ENCODE peak calls at places on chromosomes 13 and 19, in four cellular contexts. E, Z, I and K are unnamed samples.

GRCh38 chr13:39297664-39298171 is 259.5 kb downstream of the NHLRC3 start:
- DNase-seq in E (no peak), Z (no peak), I (no peak), K (no peak)

GRCh38 chr19:16836906-16837362 is 7.7 kb downstream of the SIN3B start:
- DNase-seq in I (no peak), Z (no peak), E (no peak), K (no peak)

GRCh38 chr13:48446454-48446853 is 33.5 kb upstream of the LPAR6 start:
- DNase-seq in E (peak; percentile 80), Z (no peak), I (no peak), K (no peak)

GRCh38 chr19:31803819-31804446 is 454.7 kb upstream of the TSHZ3 start:
- DNase-seq in E (no peak), Z (no peak), I (no peak), K (no peak)

GRCh38 chr13:30042891-30043630 is 192.6 kb upstream of the UBL3 start:
- DNase-seq in I (no peak), Z (no peak), E (no peak), K (no peak)

GRCh38 chr19:46480409-46480808 is 9.0 kb upstream of the PNMA8A start:
- DNase-seq in Z (no peak), I (no peak), E (peak; percentile 87), K (no peak)

GRCh38 chr13:79297128-79297527 is 108.9 kb downstream of the RBM26 start:
- DNase-seq in Z (no peak), I (no peak), E (no peak), K (no peak)

GRCh38 chr19:15452111-15453047 is 2.6 kb upstream of the WIZ start:
- DNase-seq in E (peak; percentile 82), I (peak; percentile 90), Z (peak; percentile 59), K (peak; percentile 97)

GRCh38 chr13:27001705-27002104 is 169.9 kb downstream of the USP12 start:
- DNase-seq in Z (no peak), E (no peak), I (peak; percentile 12), K (peak; percentile 37)

GRCh38 chr19:31254611-31255010 is 94.6 kb downstream of the TSHZ3 start:
- DNase-seq in E (no peak), I (no peak), Z (no peak), K (no peak)

GRCh38 chr13:111956261-111957151 is 110.4 kb upstream of the SOX1 start:
- DNase-seq in Z (no peak), I (no peak), E (no peak), K (peak; percentile 79)

GRCh38 chr19:47781590-47782318 is 3.3 kb downstream of the SELENOW start:
- DNase-seq in Z (no peak), I (no peak), E (no peak), K (no peak)

GRCh38 chr19:16078311-16078758 is 2.0 kb downstream of the TPM4 start:
- DNase-seq in E (no peak), Z (no peak), I (peak; percentile 50), K (no peak)

GRCh38 chr19:22733691-22734090 is 50.3 kb downstream of the ZNF99 start:
- DNase-seq in I (no peak), Z (no peak), E (no peak), K (no peak)

GRCh38 chr13:33761744-33762143 is 56.2 kb upstream of the RFC3 start:
- DNase-seq in Z (no peak), E (no peak), I (no peak), K (no peak)

GRCh38 chr13:48397744-48398143 is 15.2 kb downstream of the LPAR6 start:
- DNase-seq in Z (no peak), I (no peak), E (no peak), K (no peak)

GRCh38 chr19:5987077-5987818 is 9.3 kb upstream of the RANBP3 start:
- DNase-seq in I (peak; percentile 75), Z (peak; percentile 73), E (peak; percentile 81), K (peak; percentile 93)

GRCh38 chr13:100520936-100521765 is 67.4 kb downstream of the GGACT start:
- DNase-seq in Z (no peak), I (no peak), E (no peak), K (no peak)

GRCh38 chr13:112842343-112842856 is 126.6 kb upstream of the MCF2L start:
- DNase-seq in E (no peak), I (no peak), Z (no peak), K (no peak)

GRCh38 chr19:4066682-4067395 is at the start of gene ZBTB7A:
- DNase-seq in Z (peak; percentile 60), E (peak; percentile 76), I (peak; percentile 79), K (peak; percentile 97)

GRCh38 chr19:8355631-8356402 is 8.1 kb upstream of the ANGPTL4 start:
- DNase-seq in I (no peak), E (peak; percentile 98), Z (peak; percentile 34), K (peak; percentile 64)
- TF ChIP-seq CTCF in I (no peak), E (peak; percentile 14), Z (no peak), K (no peak)

GRCh38 chr19:1223018-1223855 is 14.6 kb downstream of the CBARP start:
- DNase-seq in E (no peak), Z (peak; percentile 53), I (no peak), K (no peak)
- TF ChIP-seq CTCF in E (peak; percentile 44), Z (no peak), I (no peak), K (no peak)

DNA sequence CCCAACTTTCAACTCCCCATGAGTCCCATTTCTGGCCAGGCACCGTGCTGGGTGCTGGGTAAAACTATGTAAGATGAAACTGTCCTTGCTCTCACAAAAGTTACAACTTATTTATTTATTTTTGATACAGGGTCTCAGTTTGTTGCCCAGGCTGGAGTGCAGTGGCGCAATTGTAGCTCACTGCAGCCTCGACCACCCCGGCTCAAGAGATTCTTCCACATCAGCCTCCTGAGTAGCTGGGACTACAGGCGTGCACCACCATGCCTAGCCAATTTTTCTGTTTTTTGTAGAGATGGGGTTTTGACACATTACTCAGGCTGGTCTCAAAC is 12.9 kb upstream of the CADM4 start:
- DNase-seq in E (no peak), I (no peak), Z (no peak), K (no peak)
- TF ChIP-seq CTCF in E (no peak), I (no peak), Z (no peak), K (no peak)

DNA sequence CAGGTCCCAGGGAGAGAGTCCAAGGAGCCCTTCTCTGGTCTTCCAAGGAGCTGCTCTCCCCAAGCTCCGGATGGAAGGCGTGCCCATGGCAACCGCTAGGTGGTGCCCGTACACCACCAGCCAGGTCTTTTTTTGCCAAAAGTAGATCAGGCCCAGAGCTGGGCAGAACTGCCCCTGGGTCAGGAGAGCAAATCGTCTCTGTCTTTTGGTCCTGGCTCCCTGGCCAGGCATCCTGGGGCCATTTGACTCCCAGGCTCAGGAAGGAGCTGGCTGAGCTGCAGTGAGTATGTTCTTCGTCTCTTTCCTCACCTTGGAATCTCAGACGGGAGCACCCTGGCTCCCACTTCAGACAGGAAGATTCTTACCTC is 24.6 kb upstream of the BCL3 start:
- DNase-seq in E (peak; percentile 79), Z (peak; percentile 91), I (peak; percentile 87), K (peak; percentile 78)
- TF ChIP-seq CTCF in E (peak; percentile 96), Z (peak; percentile 98), I (peak; percentile 95), K (peak; percentile 49)

GRCh38 chr13:71979616-71980015 is 112.6 kb upstream of the DACH1 start:
- DNase-seq in I (no peak), Z (no peak), E (peak; percentile 16), K (no peak)
- TF ChIP-seq CTCF in I (no peak), Z (no peak), E (peak; percentile 38), K (no peak)